ENCODE peak calls at places on chromosomes 11 and 22, in four cellular contexts. One of them, this sample, is unnamed. For H3K27me3 and H3K9me3, the result is how much of the 10 kb centered on the place peaks cover.

GRCh38 chr11:66100272-66101037 is 30.4 kb downstream of the PACS1 start:
- DNase-seq in CD8-positive, alpha-beta T cell: peak
- DNase-seq in HepG2: no peak
- DNase-seq in right cardiac atrium: peak
- DNase-seq in this sample: no peak

GRCh38 chr11:78594814-78595213 is 20.1 kb upstream of the NARS2 start:
- DNase-seq in CD8-positive, alpha-beta T cell: no peak
- DNase-seq in HepG2: no peak
- DNase-seq in right cardiac atrium: no peak
- DNase-seq in this sample: no peak

GRCh38 chr11:88480217-88480616 is 142.7 kb upstream of the CTSC start:
- DNase-seq in CD8-positive, alpha-beta T cell: no peak
- DNase-seq in HepG2: no peak
- DNase-seq in right cardiac atrium: no peak
- DNase-seq in this sample: no peak

GRCh38 chr11:70314730-70315129 is 44.2 kb downstream of the PPFIA1 start:
- DNase-seq in CD8-positive, alpha-beta T cell: no peak
- DNase-seq in HepG2: no peak
- DNase-seq in right cardiac atrium: no peak
- DNase-seq in this sample: no peak

GRCh38 chr11:100080401-100080800 is 606.7 kb upstream of the ARHGAP42 start:
- DNase-seq in CD8-positive, alpha-beta T cell: no peak
- DNase-seq in HepG2: no peak
- DNase-seq in right cardiac atrium: no peak
- DNase-seq in this sample: no peak

GRCh38 chr11:29280452-29280851 is 736.4 kb downstream of the KCNA4 start:
- DNase-seq in CD8-positive, alpha-beta T cell: no peak
- DNase-seq in HepG2: no peak
- DNase-seq in right cardiac atrium: no peak
- DNase-seq in this sample: no peak

GRCh38 chr11:134468796-134469195 is 56.8 kb upstream of the B3GAT1 start:
- DNase-seq in CD8-positive, alpha-beta T cell: no peak
- DNase-seq in HepG2: no peak
- DNase-seq in right cardiac atrium: no peak
- DNase-seq in this sample: no peak

GRCh38 chr11:2807276-2807681 is 78.3 kb downstream of the CDKN1C start:
- DNase-seq in CD8-positive, alpha-beta T cell: no peak
- DNase-seq in HepG2: peak
- DNase-seq in right cardiac atrium: peak
- DNase-seq in this sample: peak

GRCh38 chr11:10394229-10395100 is 60.6 kb upstream of the AMPD3 start:
- DNase-seq in CD8-positive, alpha-beta T cell: no peak
- DNase-seq in HepG2: peak
- DNase-seq in right cardiac atrium: no peak
- DNase-seq in this sample: no peak

DNA sequence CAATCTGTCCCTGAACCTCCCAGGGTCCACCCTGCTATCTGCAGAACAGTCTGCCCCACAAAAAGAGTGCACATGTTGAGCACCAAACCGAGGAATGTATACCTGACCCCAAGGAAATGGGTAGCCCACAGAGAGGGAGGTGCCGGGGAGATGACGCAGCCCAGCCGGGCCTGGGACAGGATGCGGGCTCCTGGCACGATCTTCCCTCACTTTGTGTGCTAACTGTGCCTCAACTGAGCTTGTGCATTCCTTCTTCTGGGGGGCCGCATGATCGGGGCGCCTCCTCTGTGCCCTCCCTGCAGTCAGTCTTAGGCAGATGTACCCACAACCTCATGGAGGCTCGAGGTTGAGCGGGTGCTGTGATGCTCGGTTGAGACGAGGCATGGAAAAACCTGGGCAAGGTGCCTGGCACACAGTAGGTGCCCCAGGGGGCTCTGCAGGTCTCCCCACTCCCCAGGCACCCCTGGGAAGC is 2.4 kb downstream of the GAS2L1 start:
- DNase-seq in CD8-positive, alpha-beta T cell: peak
- DNase-seq in HepG2: no peak
- DNase-seq in right cardiac atrium: no peak
- DNase-seq in this sample: no peak
- H3K27me3 ChIP-seq in CD8-positive, alpha-beta T cell: under half
- H3K27me3 ChIP-seq in HepG2: under half
- H3K27me3 ChIP-seq in right cardiac atrium: under half
- H3K27me3 ChIP-seq in this sample: under half

GRCh38 chr22:19984851-19985811 is 31.5 kb downstream of the ARVCF start:
- DNase-seq in CD8-positive, alpha-beta T cell: no peak
- DNase-seq in HepG2: no peak
- DNase-seq in right cardiac atrium: peak
- DNase-seq in this sample: no peak

GRCh38 chr22:19986410-19987341 is 29.9 kb downstream of the ARVCF start:
- DNase-seq in CD8-positive, alpha-beta T cell: peak
- DNase-seq in HepG2: peak
- DNase-seq in right cardiac atrium: peak
- DNase-seq in this sample: no peak

GRCh38 chr22:19987394-19988306 is 29.0 kb downstream of the ARVCF start:
- DNase-seq in CD8-positive, alpha-beta T cell: no peak
- DNase-seq in HepG2: no peak
- DNase-seq in right cardiac atrium: peak
- DNase-seq in this sample: no peak

GRCh38 chr22:19984201-19984753 is 32.3 kb downstream of the ARVCF start:
- DNase-seq in CD8-positive, alpha-beta T cell: no peak
- DNase-seq in HepG2: no peak
- DNase-seq in right cardiac atrium: peak
- DNase-seq in this sample: peak

DNA sequence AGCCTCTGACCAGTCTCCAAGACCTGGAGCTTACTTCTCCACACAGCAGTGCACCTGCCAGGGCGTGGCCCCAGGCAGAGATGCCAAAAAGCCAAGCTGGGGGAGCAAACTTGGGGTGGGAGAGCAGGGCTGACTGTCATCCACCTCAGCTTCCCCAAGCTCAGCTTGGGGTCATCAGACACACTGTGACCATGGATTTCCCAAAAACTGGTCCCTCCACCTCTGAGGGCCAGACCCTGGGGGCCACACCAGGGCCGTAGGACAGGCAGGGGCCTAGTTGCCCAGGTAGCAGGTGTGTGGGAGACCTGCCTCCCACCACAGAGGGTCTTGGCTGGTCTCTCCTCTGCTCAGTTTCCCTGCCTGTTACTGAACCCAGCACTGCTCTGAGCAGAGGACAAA is 30.6 kb downstream of the ARVCF start:
- DNase-seq in CD8-positive, alpha-beta T cell: no peak
- DNase-seq in HepG2: no peak
- DNase-seq in right cardiac atrium: no peak
- DNase-seq in this sample: no peak
- H3K9me3 ChIP-seq in CD8-positive, alpha-beta T cell: under half
- H3K9me3 ChIP-seq in HepG2: under half
- H3K9me3 ChIP-seq in right cardiac atrium: under half
- H3K9me3 ChIP-seq in this sample: under half

GRCh38 chr11:122642472-122642922 is 13.0 kb upstream of the UBASH3B start:
- DNase-seq in CD8-positive, alpha-beta T cell: no peak
- DNase-seq in HepG2: peak
- DNase-seq in right cardiac atrium: no peak
- DNase-seq in this sample: no peak
- H3K4me3 ChIP-seq in CD8-positive, alpha-beta T cell: no peak
- H3K4me3 ChIP-seq in HepG2: no peak
- H3K4me3 ChIP-seq in right cardiac atrium: no peak
- H3K4me3 ChIP-seq in this sample: peak

GRCh38 chr11:34029176-34029575 is 22.4 kb upstream of the CAPRIN1 start:
- DNase-seq in CD8-positive, alpha-beta T cell: no peak
- DNase-seq in HepG2: no peak
- DNase-seq in right cardiac atrium: no peak
- DNase-seq in this sample: no peak

GRCh38 chr11:34027516-34028406 is 23.8 kb upstream of the CAPRIN1 start:
- DNase-seq in CD8-positive, alpha-beta T cell: no peak
- DNase-seq in HepG2: peak
- DNase-seq in right cardiac atrium: no peak
- DNase-seq in this sample: no peak

GRCh38 chr11:34028407-34028804 is 23.1 kb upstream of the CAPRIN1 start:
- DNase-seq in CD8-positive, alpha-beta T cell: no peak
- DNase-seq in HepG2: no peak
- DNase-seq in right cardiac atrium: peak
- DNase-seq in this sample: peak

GRCh38 chr11:34033399-34033798 is 18.1 kb upstream of the CAPRIN1 start:
- DNase-seq in CD8-positive, alpha-beta T cell: no peak
- DNase-seq in HepG2: no peak
- DNase-seq in right cardiac atrium: no peak
- DNase-seq in this sample: no peak

GRCh38 chr11:34030386-34030785 is 21.1 kb upstream of the CAPRIN1 start:
- DNase-seq in CD8-positive, alpha-beta T cell: no peak
- DNase-seq in HepG2: no peak
- DNase-seq in right cardiac atrium: no peak
- DNase-seq in this sample: no peak
- H3K27me3 ChIP-seq in CD8-positive, alpha-beta T cell: under half
- H3K27me3 ChIP-seq in HepG2: under half
- H3K27me3 ChIP-seq in right cardiac atrium: under half
- H3K27me3 ChIP-seq in this sample: under half

DNA sequence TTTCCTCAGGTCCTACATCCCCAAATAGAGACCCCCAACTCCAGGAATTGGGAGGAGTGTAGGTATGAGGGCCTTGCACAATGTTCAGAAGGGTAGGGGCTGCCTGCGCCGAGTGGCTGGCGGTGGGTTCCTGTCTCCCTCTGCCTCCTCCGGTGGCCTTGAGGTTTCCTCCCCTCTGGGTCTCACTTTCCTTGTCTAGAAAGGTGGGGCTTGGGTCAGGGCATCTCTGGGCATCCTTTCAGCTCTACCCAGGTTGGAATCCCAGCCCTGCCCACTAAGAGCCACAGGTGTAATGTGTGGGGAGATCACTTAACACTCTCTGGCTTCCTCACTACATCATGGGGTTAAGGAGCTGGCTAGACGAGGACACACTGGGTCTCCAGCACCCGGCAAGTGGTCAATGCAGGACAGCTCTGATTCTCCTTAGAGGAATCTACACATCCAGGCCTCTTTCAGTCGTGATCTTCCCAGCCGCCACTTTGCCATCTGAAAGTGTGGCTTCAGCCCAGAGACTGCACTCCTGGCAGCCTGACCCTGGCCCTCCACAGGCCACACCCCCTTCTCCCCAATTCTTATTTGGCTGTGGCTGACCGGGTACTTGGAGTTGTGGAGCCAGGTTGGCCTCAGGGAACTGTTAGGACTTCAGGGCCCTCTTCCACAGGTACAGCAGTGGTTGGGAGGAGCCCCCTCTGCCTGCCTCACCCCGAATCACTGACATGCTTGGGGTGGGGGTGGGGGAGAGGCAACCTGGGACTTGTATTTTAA is 22.1 kb downstream of the PRDM11 start:
- DNase-seq in CD8-positive, alpha-beta T cell: no peak
- DNase-seq in HepG2: no peak
- DNase-seq in right cardiac atrium: peak
- DNase-seq in this sample: no peak
- H3K9me3 ChIP-seq in CD8-positive, alpha-beta T cell: under half
- H3K9me3 ChIP-seq in HepG2: under half
- H3K9me3 ChIP-seq in right cardiac atrium: under half
- H3K9me3 ChIP-seq in this sample: under half

GRCh38 chr11:7351228-7351627 is 99.5 kb downstream of the SYT9 start:
- DNase-seq in CD8-positive, alpha-beta T cell: no peak
- DNase-seq in HepG2: no peak
- DNase-seq in right cardiac atrium: no peak
- DNase-seq in this sample: no peak
- H3K4me3 ChIP-seq in CD8-positive, alpha-beta T cell: no peak
- H3K4me3 ChIP-seq in HepG2: no peak
- H3K4me3 ChIP-seq in right cardiac atrium: no peak
- H3K4me3 ChIP-seq in this sample: no peak

GRCh38 chr22:22663861-22664800 is 19.7 kb downstream of the GGTLC2 start:
- DNase-seq in CD8-positive, alpha-beta T cell: no peak
- DNase-seq in HepG2: no peak
- DNase-seq in right cardiac atrium: no peak
- DNase-seq in this sample: no peak

GRCh38 chr22:22667966-22668880 is 23.8 kb downstream of the GGTLC2 start:
- DNase-seq in CD8-positive, alpha-beta T cell: no peak
- DNase-seq in HepG2: no peak
- DNase-seq in right cardiac atrium: no peak
- DNase-seq in this sample: no peak

GRCh38 chr22:22670076-22670795 is 25.8 kb downstream of the GGTLC2 start:
- DNase-seq in CD8-positive, alpha-beta T cell: no peak
- DNase-seq in HepG2: no peak
- DNase-seq in right cardiac atrium: no peak
- DNase-seq in this sample: no peak

GRCh38 chr22:22669093-22669492 is 24.7 kb downstream of the GGTLC2 start:
- DNase-seq in CD8-positive, alpha-beta T cell: no peak
- DNase-seq in HepG2: no peak
- DNase-seq in right cardiac atrium: no peak
- DNase-seq in this sample: no peak

DNA sequence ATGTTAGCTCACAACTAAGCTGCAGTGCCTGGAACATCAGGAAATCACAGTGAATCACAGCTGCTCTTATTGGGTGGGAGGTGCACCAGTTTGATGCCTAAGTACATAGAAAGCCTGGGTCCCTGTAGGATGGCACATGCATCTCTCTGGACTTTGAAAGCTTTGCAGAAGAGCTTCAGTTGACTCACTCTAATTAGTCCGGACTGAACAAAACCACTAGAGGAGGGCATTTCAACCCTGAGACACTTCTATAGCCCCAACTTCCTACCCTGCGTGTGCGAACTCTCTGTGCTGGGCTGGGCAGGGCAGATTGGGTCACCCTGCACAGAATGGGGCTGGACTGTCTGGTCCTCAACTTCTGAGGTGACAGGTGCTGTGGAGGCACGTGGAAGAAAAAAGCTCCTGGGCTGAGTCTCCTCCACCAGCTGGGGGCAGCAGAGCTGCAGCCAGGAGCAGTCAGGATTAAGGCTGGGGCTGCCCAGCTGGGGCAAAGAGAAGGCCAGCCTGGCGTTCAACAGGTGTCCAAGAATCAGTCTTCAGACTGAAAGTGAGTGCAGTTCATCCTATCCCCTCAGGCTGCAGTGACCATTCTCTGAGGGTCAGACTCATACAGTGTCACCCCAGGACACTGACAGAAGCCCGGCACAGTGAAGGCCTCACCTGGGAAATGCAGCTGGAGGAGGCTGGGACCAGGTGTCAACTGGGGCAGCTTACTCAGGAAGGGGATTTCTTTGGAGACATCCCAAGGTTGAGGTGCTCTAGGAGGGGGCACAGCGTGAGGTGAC is 22.1 kb downstream of the GGTLC2 start:
- DNase-seq in CD8-positive, alpha-beta T cell: no peak
- DNase-seq in HepG2: peak
- DNase-seq in right cardiac atrium: no peak
- DNase-seq in this sample: no peak
- H3K27me3 ChIP-seq in CD8-positive, alpha-beta T cell: under half
- H3K27me3 ChIP-seq in HepG2: under half
- H3K27me3 ChIP-seq in right cardiac atrium: under half
- H3K27me3 ChIP-seq in this sample: under half

GRCh38 chr11:60561254-60561653 is 46.1 kb downstream of the MS4A13 start:
- DNase-seq in CD8-positive, alpha-beta T cell: no peak
- DNase-seq in HepG2: no peak
- DNase-seq in right cardiac atrium: no peak
- DNase-seq in this sample: no peak

GRCh38 chr11:60566773-60567172 is 51.6 kb downstream of the MS4A13 start:
- DNase-seq in CD8-positive, alpha-beta T cell: no peak
- DNase-seq in HepG2: no peak
- DNase-seq in right cardiac atrium: no peak
- DNase-seq in this sample: no peak

GRCh38 chr11:60563553-60564235 is 48.5 kb downstream of the MS4A13 start:
- DNase-seq in CD8-positive, alpha-beta T cell: no peak
- DNase-seq in HepG2: no peak
- DNase-seq in right cardiac atrium: no peak
- DNase-seq in this sample: no peak
- H3K9me3 ChIP-seq in CD8-positive, alpha-beta T cell: under half
- H3K9me3 ChIP-seq in HepG2: under half
- H3K9me3 ChIP-seq in right cardiac atrium: under half
- H3K9me3 ChIP-seq in this sample: under half

This sample was measured in thoracic aorta.